ENCODE peak calls at places on chromosomes 16 and 17, in seven cellular contexts. O is RPMI8226, H is lower leg skin, W is activated T-cell treated with anti-CD3 and anti-CD28 coated beads for 1 hour, A is progenitor cell of endocrine pancreas, L is GDM1, I is fibroblast of lung. Q is an unnamed sample.

GRCh38 chr17:80254396-80255241 is 6.0 kb upstream of the RNF213 start:
- DNase-seq in O (peak), L (peak), I (peak), H (no peak), W (no peak), A (no peak), Q (peak)

GRCh38 chr16:31360296-31360695 is 5.3 kb downstream of the ITGAX start:
- DNase-seq in L (no peak), A (no peak), W (no peak), I (no peak), H (no peak), O (no peak), Q (no peak)

GRCh38 chr17:1625507-1626080 is 3.0 kb downstream of the SLC43A2 start:
- DNase-seq in I (no peak), A (no peak), L (no peak), W (no peak), H (no peak), O (no peak), Q (no peak)

GRCh38 chr17:47240375-47240764 is 13.3 kb upstream of the ITGB3 start:
- DNase-seq in H (no peak), W (no peak), I (no peak), L (no peak), A (no peak), O (no peak), Q (no peak)

GRCh38 chr16:19283637-19284036 is 1.9 kb upstream of the CLEC19A start:
- DNase-seq in A (no peak), L (no peak), O (peak), W (no peak), I (no peak), H (no peak), Q (no peak)

GRCh38 chr17:44557653-44558285 is 485 bp downstream of the FZD2 start:
- DNase-seq in A (no peak), W (peak), H (peak), O (peak), I (peak), L (no peak), Q (no peak)

GRCh38 chr16:78993342-78993741 is 607.2 kb downstream of the MAF start:
- DNase-seq in L (no peak), I (no peak), H (no peak), O (no peak), W (no peak), A (no peak), Q (no peak)

GRCh38 chr17:7479389-7480192 is at the start of gene ZBTB4:
- DNase-seq in W (peak), L (peak), I (peak), H (peak), A (peak), O (peak), Q (no peak)

GRCh38 chr17:10638151-10638550 is 19.0 kb downstream of the MYH3 start:
- DNase-seq in A (no peak), H (no peak), I (no peak), L (no peak), W (no peak), O (no peak), Q (no peak)

GRCh38 chr16:87543436-87544191 is 50.8 kb upstream of the ZCCHC14 start:
- DNase-seq in W (no peak), O (peak), A (no peak), H (no peak), L (peak), I (no peak), Q (no peak)

GRCh38 chr17:1724869-1725641 is 551 bp downstream of the WDR81 start:
- DNase-seq in O (peak), H (peak), L (no peak), I (no peak), W (no peak), A (no peak), Q (no peak)

GRCh38 chr17:43962479-43962878 is 8.7 kb upstream of the PYY start:
- DNase-seq in A (no peak), O (no peak), L (no peak), H (no peak), W (no peak), I (no peak), Q (no peak)

GRCh38 chr17:70318061-70318460 is 148.7 kb downstream of the KCNJ2 start:
- DNase-seq in W (no peak), I (peak), H (no peak), A (no peak), O (no peak), L (no peak), Q (no peak)

GRCh38 chr17:21098934-21099687 is 27.7 kb upstream of the DHRS7B start:
- DNase-seq in H (peak), O (peak), I (peak), W (peak), L (peak), A (peak), Q (peak)

GRCh38 chr17:9401434-9401833 is 174.2 kb downstream of the STX8 start:
- DNase-seq in I (no peak), A (no peak), O (no peak), W (no peak), H (no peak), L (no peak), Q (peak)

GRCh38 chr17:17807440-17807839 is 29.3 kb downstream of the SREBF1 start:
- DNase-seq in O (no peak), L (no peak), H (no peak), W (no peak), I (no peak), A (no peak), Q (no peak)

GRCh38 chr16:75012380-75013081 is 13.7 kb downstream of the ZNRF1 start:
- DNase-seq in A (no peak), L (no peak), H (peak), W (no peak), I (no peak), O (no peak), Q (no peak)

GRCh38 chr17:38885044-38885727 is 15.3 kb downstream of the LASP1 start:
- DNase-seq in W (no peak), A (no peak), I (no peak), L (no peak), H (no peak), O (no peak), Q (no peak)

GRCh38 chr17:50127661-50128361 is 2.1 kb downstream of the SAMD14 start:
- DNase-seq in O (peak), W (no peak), I (no peak), H (no peak), A (no peak), L (peak), Q (peak)

GRCh38 chr17:70100983-70101382 is 26.0 kb downstream of the KCNJ16 start:
- DNase-seq in W (no peak), I (peak), A (no peak), L (no peak), H (no peak), O (no peak), Q (peak)

Q was measured in HT1080.